ENCODE peak calls at places on chromosomes 3 and 15, in four cellular contexts. One of them, this sample, is unnamed.

GRCh38 chr3:187952849-187953248 is 201.1 kb upstream of the LPP start:
- DNase-seq in astrocyte of the spinal cord: no peak
- DNase-seq in mucosa of descending colon: no peak
- DNase-seq in AG09309: no peak
- DNase-seq in this sample: no peak

GRCh38 chr3:53593611-53594010 is 99.2 kb downstream of the CACNA1D start:
- DNase-seq in AG09309: no peak
- DNase-seq in mucosa of descending colon: no peak
- DNase-seq in astrocyte of the spinal cord: no peak
- DNase-seq in this sample: no peak

GRCh38 chr3:38276917-38277630 is 5.0 kb upstream of the SLC22A14 start:
- DNase-seq in mucosa of descending colon: no peak
- DNase-seq in astrocyte of the spinal cord: no peak
- DNase-seq in AG09309: no peak
- DNase-seq in this sample: no peak

GRCh38 chr3:123723527-123724168 is 138.8 kb upstream of the HACD2 start:
- DNase-seq in AG09309: no peak
- DNase-seq in astrocyte of the spinal cord: peak
- DNase-seq in mucosa of descending colon: peak
- DNase-seq in this sample: peak

GRCh38 chr3:54870423-54870822 is 57.4 kb downstream of the LRTM1 start:
- DNase-seq in astrocyte of the spinal cord: peak
- DNase-seq in AG09309: peak
- DNase-seq in mucosa of descending colon: peak
- DNase-seq in this sample: peak

GRCh38 chr3:81245043-81245442 is 516.4 kb downstream of the GBE1 start:
- DNase-seq in astrocyte of the spinal cord: peak
- DNase-seq in mucosa of descending colon: no peak
- DNase-seq in AG09309: no peak
- DNase-seq in this sample: no peak

GRCh38 chr3:100400424-100400781 is 486 bp downstream of the TOMM70 start:
- DNase-seq in astrocyte of the spinal cord: peak
- DNase-seq in AG09309: no peak
- DNase-seq in mucosa of descending colon: peak
- DNase-seq in this sample: no peak

GRCh38 chr3:49799761-49800160 is at the start of gene CDHR4:
- DNase-seq in astrocyte of the spinal cord: peak
- DNase-seq in mucosa of descending colon: no peak
- DNase-seq in AG09309: peak
- DNase-seq in this sample: no peak

GRCh38 chr15:51163843-51164242 is 69.1 kb upstream of the TNFAIP8L3 start:
- DNase-seq in AG09309: no peak
- DNase-seq in astrocyte of the spinal cord: no peak
- DNase-seq in mucosa of descending colon: no peak
- DNase-seq in this sample: no peak
- TF ChIP-seq CTCF in AG09309: peak
- TF ChIP-seq CTCF in astrocyte of the spinal cord: no peak
- TF ChIP-seq CTCF in mucosa of descending colon: no peak
- TF ChIP-seq CTCF in this sample: no peak

DNA sequence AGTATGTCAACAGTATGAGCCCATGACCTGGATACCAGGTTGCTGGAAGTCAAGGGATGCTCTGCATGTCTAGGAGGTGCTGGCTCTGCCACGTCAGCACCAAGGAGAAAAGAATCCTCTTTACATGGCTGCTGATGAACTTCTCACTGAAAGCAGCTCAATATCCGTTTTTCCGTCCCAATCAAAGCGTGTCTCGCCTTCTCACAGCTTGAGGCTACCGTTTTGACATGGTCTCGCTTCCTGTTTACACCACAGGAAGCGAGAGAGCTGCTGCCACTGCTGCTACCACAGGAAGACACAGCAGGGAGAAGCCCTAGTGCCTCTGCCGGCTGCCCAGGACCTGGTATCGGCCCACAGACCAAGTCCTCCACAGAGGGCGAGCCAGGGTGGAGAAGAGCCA is 27.3 kb downstream of the STARD5 start:
- DNase-seq in AG09309: no peak
- DNase-seq in mucosa of descending colon: peak
- DNase-seq in astrocyte of the spinal cord: no peak
- DNase-seq in this sample: no peak
- H3K4me3 ChIP-seq in AG09309: no peak
- H3K4me3 ChIP-seq in mucosa of descending colon: no peak
- H3K4me3 ChIP-seq in astrocyte of the spinal cord: no peak
- H3K4me3 ChIP-seq in this sample: no peak

GRCh38 chr3:174002543-174002942 is 605.0 kb downstream of the NLGN1 start:
- DNase-seq in AG09309: no peak
- DNase-seq in mucosa of descending colon: no peak
- DNase-seq in astrocyte of the spinal cord: peak
- DNase-seq in this sample: no peak
- TF ChIP-seq CTCF in AG09309: peak
- TF ChIP-seq CTCF in mucosa of descending colon: no peak
- TF ChIP-seq CTCF in astrocyte of the spinal cord: peak
- TF ChIP-seq CTCF in this sample: peak

GRCh38 chr3:98039322-98040024 is 4.4 kb upstream of the GABRR3 start:
- DNase-seq in mucosa of descending colon: peak
- DNase-seq in AG09309: peak
- DNase-seq in astrocyte of the spinal cord: peak
- DNase-seq in this sample: peak
- H3K4me3 ChIP-seq in mucosa of descending colon: no peak
- H3K4me3 ChIP-seq in AG09309: peak
- H3K4me3 ChIP-seq in astrocyte of the spinal cord: peak
- H3K4me3 ChIP-seq in this sample: peak

GRCh38 chr15:87620393-87620792 is 636.1 kb downstream of the NTRK3 start:
- DNase-seq in mucosa of descending colon: no peak
- DNase-seq in AG09309: no peak
- DNase-seq in astrocyte of the spinal cord: no peak
- DNase-seq in this sample: no peak

GRCh38 chr15:87626835-87627234 is 629.7 kb downstream of the NTRK3 start:
- DNase-seq in mucosa of descending colon: no peak
- DNase-seq in AG09309: no peak
- DNase-seq in astrocyte of the spinal cord: no peak
- DNase-seq in this sample: no peak

GRCh38 chr15:87619161-87619960 is 637.2 kb downstream of the NTRK3 start:
- DNase-seq in AG09309: peak
- DNase-seq in mucosa of descending colon: no peak
- DNase-seq in astrocyte of the spinal cord: peak
- DNase-seq in this sample: peak

GRCh38 chr15:87628311-87628710 is 628.2 kb downstream of the NTRK3 start:
- DNase-seq in mucosa of descending colon: no peak
- DNase-seq in AG09309: no peak
- DNase-seq in astrocyte of the spinal cord: no peak
- DNase-seq in this sample: no peak

DNA sequence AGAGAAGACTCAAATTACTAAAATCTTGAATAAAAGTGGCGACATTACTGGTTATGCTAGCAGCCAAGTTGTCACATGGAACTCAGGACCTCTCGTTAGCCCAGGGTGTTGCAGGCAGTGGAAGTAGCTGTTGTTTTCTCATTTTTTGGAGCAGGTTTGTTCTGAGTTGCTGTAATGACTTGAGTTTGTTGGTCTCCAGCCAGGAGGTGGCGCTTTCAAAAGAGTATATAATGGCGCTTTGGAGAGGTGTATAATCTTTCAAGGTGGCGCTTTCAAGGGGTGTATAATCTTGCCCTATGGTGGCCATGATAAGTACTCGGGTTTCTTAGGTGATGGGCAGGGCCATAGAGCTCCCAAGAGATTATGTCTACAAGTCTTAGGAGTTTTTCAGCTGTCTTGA is 632.7 kb downstream of the NTRK3 start:
- DNase-seq in mucosa of descending colon: no peak
- DNase-seq in astrocyte of the spinal cord: no peak
- DNase-seq in AG09309: no peak
- DNase-seq in this sample: no peak
- TF ChIP-seq CTCF in mucosa of descending colon: no peak
- TF ChIP-seq CTCF in astrocyte of the spinal cord: peak
- TF ChIP-seq CTCF in AG09309: no peak
- TF ChIP-seq CTCF in this sample: peak

DNA sequence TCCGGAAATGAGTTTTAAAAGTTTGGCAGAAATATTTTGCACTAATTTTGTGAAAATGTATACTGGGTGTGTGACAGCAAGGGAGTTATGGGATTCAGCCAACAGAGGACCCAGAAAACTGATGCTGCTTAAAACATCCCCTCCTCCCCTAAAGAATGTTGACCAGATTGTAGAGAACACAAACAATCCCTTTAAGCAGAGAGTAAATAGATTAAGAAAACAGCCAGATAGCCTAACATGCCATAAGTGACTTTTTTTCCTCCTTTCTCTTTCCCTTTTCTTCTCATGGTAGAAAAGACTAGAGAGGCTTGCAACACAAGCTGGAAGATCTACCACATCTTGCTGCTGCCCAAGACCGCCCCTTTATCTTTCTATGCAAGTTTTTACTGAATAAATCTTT is 927.9 kb upstream of the ALCAM start:
- DNase-seq in astrocyte of the spinal cord: no peak
- DNase-seq in mucosa of descending colon: no peak
- DNase-seq in AG09309: no peak
- DNase-seq in this sample: no peak
- H3K4me3 ChIP-seq in astrocyte of the spinal cord: no peak
- H3K4me3 ChIP-seq in mucosa of descending colon: no peak
- H3K4me3 ChIP-seq in AG09309: no peak
- H3K4me3 ChIP-seq in this sample: no peak

GRCh38 chr3:63661242-63661641 is 8.8 kb downstream of the SNTN start:
- DNase-seq in AG09309: no peak
- DNase-seq in astrocyte of the spinal cord: no peak
- DNase-seq in mucosa of descending colon: no peak
- DNase-seq in this sample: no peak
- TF ChIP-seq CTCF in AG09309: peak
- TF ChIP-seq CTCF in astrocyte of the spinal cord: peak
- TF ChIP-seq CTCF in mucosa of descending colon: no peak
- TF ChIP-seq CTCF in this sample: peak

GRCh38 chr3:1092771-1093170 is at the start of gene CNTN6:
- DNase-seq in mucosa of descending colon: no peak
- DNase-seq in AG09309: no peak
- DNase-seq in astrocyte of the spinal cord: peak
- DNase-seq in this sample: no peak
- H3K4me3 ChIP-seq in mucosa of descending colon: no peak
- H3K4me3 ChIP-seq in AG09309: no peak
- H3K4me3 ChIP-seq in astrocyte of the spinal cord: no peak
- H3K4me3 ChIP-seq in this sample: peak

DNA sequence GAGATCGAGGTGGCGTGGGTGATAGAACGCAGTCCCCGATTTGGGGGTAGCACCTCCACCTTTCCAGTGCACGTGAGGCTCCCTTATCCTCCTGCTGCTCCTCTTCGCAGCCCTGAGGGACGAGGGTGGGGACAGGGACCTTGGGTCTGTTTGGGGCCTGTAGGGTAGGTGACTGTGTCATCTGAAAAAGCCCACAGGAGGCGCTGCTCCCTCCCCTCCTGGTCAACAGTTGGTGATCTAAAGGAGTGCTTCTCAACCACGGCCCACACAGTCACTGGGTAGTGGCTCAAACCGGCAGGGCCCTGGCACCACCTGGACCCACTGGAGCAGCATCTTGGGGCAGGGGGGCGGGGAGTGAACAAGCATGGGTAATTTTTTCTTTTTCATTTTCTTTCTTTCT is 7.1 kb downstream of the LRRK1 start:
- DNase-seq in AG09309: no peak
- DNase-seq in mucosa of descending colon: no peak
- DNase-seq in astrocyte of the spinal cord: no peak
- DNase-seq in this sample: no peak
- TF ChIP-seq CTCF in AG09309: no peak
- TF ChIP-seq CTCF in mucosa of descending colon: no peak
- TF ChIP-seq CTCF in astrocyte of the spinal cord: no peak
- TF ChIP-seq CTCF in this sample: peak

This sample was measured in retinal pigment epithelial cell.